ENCODE peak calls at places on chromosomes 4 and X, in six cellular contexts. One of them, this sample, is unnamed.

GRCh38 chrX:71910526-71911022 is at the start of gene NHSL2:
- DNase-seq in CD8-positive, alpha-beta T cell: no peak
- DNase-seq in GM23338: peak
- DNase-seq in GM10248: peak
- DNase-seq in bronchial epithelial cell: no peak
- DNase-seq in lower lobe of right lung: peak
- DNase-seq in this sample: no peak

GRCh38 chrX:143437439-143437838 is 79.8 kb downstream of the SPANXN3 start:
- DNase-seq in lower lobe of right lung: no peak
- DNase-seq in GM10248: no peak
- DNase-seq in bronchial epithelial cell: no peak
- DNase-seq in GM23338: peak
- DNase-seq in CD8-positive, alpha-beta T cell: no peak
- DNase-seq in this sample: peak

GRCh38 chr4:184775854-184776555 is 42.1 kb upstream of the CENPU start:
- DNase-seq in GM10248: no peak
- DNase-seq in GM23338: no peak
- DNase-seq in bronchial epithelial cell: no peak
- DNase-seq in lower lobe of right lung: no peak
- DNase-seq in CD8-positive, alpha-beta T cell: no peak
- DNase-seq in this sample: no peak

GRCh38 chrX:6718766-6719165 is 183.8 kb upstream of the VCX3A start:
- DNase-seq in lower lobe of right lung: no peak
- DNase-seq in bronchial epithelial cell: no peak
- DNase-seq in GM23338: no peak
- DNase-seq in CD8-positive, alpha-beta T cell: no peak
- DNase-seq in GM10248: no peak
- DNase-seq in this sample: no peak

GRCh38 chr4:145154573-145154972 is 25.8 kb downstream of the OTUD4 start:
- DNase-seq in CD8-positive, alpha-beta T cell: no peak
- DNase-seq in GM23338: peak
- DNase-seq in lower lobe of right lung: no peak
- DNase-seq in bronchial epithelial cell: no peak
- DNase-seq in GM10248: peak
- DNase-seq in this sample: peak

GRCh38 chr4:139786494-139787354 is 121.1 kb downstream of the MGST2 start:
- DNase-seq in bronchial epithelial cell: no peak
- DNase-seq in lower lobe of right lung: no peak
- DNase-seq in GM23338: no peak
- DNase-seq in GM10248: peak
- DNase-seq in CD8-positive, alpha-beta T cell: no peak
- DNase-seq in this sample: no peak

GRCh38 chr4:164408831-164409230 is 345.1 kb upstream of the SMIM31 start:
- DNase-seq in CD8-positive, alpha-beta T cell: no peak
- DNase-seq in lower lobe of right lung: no peak
- DNase-seq in bronchial epithelial cell: peak
- DNase-seq in GM23338: no peak
- DNase-seq in GM10248: no peak
- DNase-seq in this sample: no peak

GRCh38 chr4:184459413-184459812 is 14.9 kb downstream of the IRF2 start:
- DNase-seq in bronchial epithelial cell: peak
- DNase-seq in GM23338: no peak
- DNase-seq in GM10248: no peak
- DNase-seq in CD8-positive, alpha-beta T cell: no peak
- DNase-seq in lower lobe of right lung: no peak
- DNase-seq in this sample: peak

GRCh38 chrX:104255465-104255864 is 732 bp upstream of the ESX1 start:
- DNase-seq in GM10248: no peak
- DNase-seq in lower lobe of right lung: no peak
- DNase-seq in CD8-positive, alpha-beta T cell: no peak
- DNase-seq in GM23338: no peak
- DNase-seq in bronchial epithelial cell: no peak
- DNase-seq in this sample: no peak

GRCh38 chrX:71154196-71154595 is 9.6 kb downstream of the NLGN3 start:
- DNase-seq in bronchial epithelial cell: no peak
- DNase-seq in lower lobe of right lung: no peak
- DNase-seq in GM23338: no peak
- DNase-seq in GM10248: no peak
- DNase-seq in CD8-positive, alpha-beta T cell: no peak
- DNase-seq in this sample: no peak

GRCh38 chr4:10173039-10173753 is 56.6 kb upstream of the WDR1 start:
- DNase-seq in GM23338: no peak
- DNase-seq in lower lobe of right lung: no peak
- DNase-seq in CD8-positive, alpha-beta T cell: no peak
- DNase-seq in bronchial epithelial cell: peak
- DNase-seq in GM10248: no peak
- DNase-seq in this sample: peak

GRCh38 chrX:40152706-40153334 is 55.1 kb upstream of the BCOR start:
- DNase-seq in bronchial epithelial cell: no peak
- DNase-seq in lower lobe of right lung: peak
- DNase-seq in GM10248: peak
- DNase-seq in GM23338: peak
- DNase-seq in CD8-positive, alpha-beta T cell: no peak
- DNase-seq in this sample: no peak

GRCh38 chr4:17066972-17067371 is 168.5 kb upstream of the LDB2 start:
- DNase-seq in GM10248: no peak
- DNase-seq in bronchial epithelial cell: peak
- DNase-seq in CD8-positive, alpha-beta T cell: no peak
- DNase-seq in GM23338: no peak
- DNase-seq in lower lobe of right lung: no peak
- DNase-seq in this sample: peak

GRCh38 chr4:76780781-76781697 is 116.9 kb downstream of the SOWAHB start:
- DNase-seq in GM23338: no peak
- DNase-seq in GM10248: no peak
- DNase-seq in bronchial epithelial cell: no peak
- DNase-seq in CD8-positive, alpha-beta T cell: no peak
- DNase-seq in lower lobe of right lung: no peak
- DNase-seq in this sample: peak

GRCh38 chr4:995311-996026 is 2.3 kb upstream of the SLC26A1 start:
- DNase-seq in bronchial epithelial cell: no peak
- DNase-seq in lower lobe of right lung: no peak
- DNase-seq in GM10248: no peak
- DNase-seq in CD8-positive, alpha-beta T cell: no peak
- DNase-seq in GM23338: no peak
- DNase-seq in this sample: no peak

GRCh38 chrX:64206556-64207162 is 1.2 kb upstream of the AMER1 start:
- DNase-seq in GM10248: no peak
- DNase-seq in CD8-positive, alpha-beta T cell: no peak
- DNase-seq in GM23338: no peak
- DNase-seq in bronchial epithelial cell: peak
- DNase-seq in lower lobe of right lung: peak
- DNase-seq in this sample: no peak

GRCh38 chr4:64713256-64713840 is 304.1 kb upstream of the TECRL start:
- DNase-seq in CD8-positive, alpha-beta T cell: no peak
- DNase-seq in lower lobe of right lung: no peak
- DNase-seq in bronchial epithelial cell: peak
- DNase-seq in GM10248: peak
- DNase-seq in GM23338: peak
- DNase-seq in this sample: peak

GRCh38 chr4:180827193-180827592 is 1416.0 kb upstream of the TENM3 start:
- DNase-seq in CD8-positive, alpha-beta T cell: no peak
- DNase-seq in GM23338: peak
- DNase-seq in GM10248: no peak
- DNase-seq in bronchial epithelial cell: no peak
- DNase-seq in lower lobe of right lung: no peak
- DNase-seq in this sample: peak

GRCh38 chrX:42097491-42097890 is 174.1 kb upstream of the CASK start:
- DNase-seq in CD8-positive, alpha-beta T cell: no peak
- DNase-seq in lower lobe of right lung: no peak
- DNase-seq in bronchial epithelial cell: no peak
- DNase-seq in GM23338: no peak
- DNase-seq in GM10248: no peak
- DNase-seq in this sample: no peak

GRCh38 chr4:142226014-142226413 is 589.6 kb downstream of the IL15 start:
- DNase-seq in GM10248: no peak
- DNase-seq in bronchial epithelial cell: no peak
- DNase-seq in lower lobe of right lung: no peak
- DNase-seq in GM23338: no peak
- DNase-seq in CD8-positive, alpha-beta T cell: no peak
- DNase-seq in this sample: no peak

GRCh38 chrX:130825509-130825908 is 77.5 kb downstream of the ENOX2 start:
- DNase-seq in GM10248: no peak
- DNase-seq in GM23338: no peak
- DNase-seq in lower lobe of right lung: no peak
- DNase-seq in CD8-positive, alpha-beta T cell: no peak
- DNase-seq in bronchial epithelial cell: no peak
- DNase-seq in this sample: no peak

GRCh38 chr4:134627386-134627785 is 425.8 kb upstream of the PABPC4L start:
- DNase-seq in CD8-positive, alpha-beta T cell: no peak
- DNase-seq in bronchial epithelial cell: no peak
- DNase-seq in GM23338: no peak
- DNase-seq in lower lobe of right lung: no peak
- DNase-seq in GM10248: no peak
- DNase-seq in this sample: no peak

GRCh38 chrX:41265615-41266014 is 68.3 kb upstream of the DDX3X start:
- DNase-seq in bronchial epithelial cell: no peak
- DNase-seq in GM10248: no peak
- DNase-seq in lower lobe of right lung: no peak
- DNase-seq in GM23338: no peak
- DNase-seq in CD8-positive, alpha-beta T cell: peak
- DNase-seq in this sample: no peak

GRCh38 chr4:101643201-101643600 is 147.3 kb upstream of the BANK1 start:
- DNase-seq in GM23338: peak
- DNase-seq in GM10248: no peak
- DNase-seq in lower lobe of right lung: no peak
- DNase-seq in bronchial epithelial cell: peak
- DNase-seq in CD8-positive, alpha-beta T cell: no peak
- DNase-seq in this sample: peak

GRCh38 chrX:41512394-41512793 is 65.3 kb downstream of the NYX start:
- DNase-seq in GM23338: no peak
- DNase-seq in GM10248: peak
- DNase-seq in bronchial epithelial cell: no peak
- DNase-seq in lower lobe of right lung: no peak
- DNase-seq in CD8-positive, alpha-beta T cell: no peak
- DNase-seq in this sample: no peak

GRCh38 chr4:93243262-93243661 is 585.3 kb upstream of the ATOH1 start:
- DNase-seq in GM10248: no peak
- DNase-seq in GM23338: no peak
- DNase-seq in lower lobe of right lung: no peak
- DNase-seq in bronchial epithelial cell: no peak
- DNase-seq in CD8-positive, alpha-beta T cell: no peak
- DNase-seq in this sample: no peak

GRCh38 chr4:40908702-40909362 is 159.1 kb downstream of the NSUN7 start:
- DNase-seq in GM23338: peak
- DNase-seq in lower lobe of right lung: peak
- DNase-seq in GM10248: peak
- DNase-seq in bronchial epithelial cell: peak
- DNase-seq in CD8-positive, alpha-beta T cell: peak
- DNase-seq in this sample: peak

GRCh38 chr4:147693202-147693601 is 9.2 kb upstream of the PRMT9 start:
- DNase-seq in bronchial epithelial cell: no peak
- DNase-seq in CD8-positive, alpha-beta T cell: no peak
- DNase-seq in GM23338: no peak
- DNase-seq in GM10248: no peak
- DNase-seq in lower lobe of right lung: no peak
- DNase-seq in this sample: no peak

GRCh38 chrX:129577473-129577872 is 37.4 kb downstream of the OCRL start:
- DNase-seq in GM10248: no peak
- DNase-seq in GM23338: no peak
- DNase-seq in CD8-positive, alpha-beta T cell: no peak
- DNase-seq in lower lobe of right lung: no peak
- DNase-seq in bronchial epithelial cell: peak
- DNase-seq in this sample: peak

GRCh38 chr4:174983128-174983750 is 65.1 kb downstream of the ADAM29 start:
- DNase-seq in GM23338: no peak
- DNase-seq in GM10248: no peak
- DNase-seq in bronchial epithelial cell: no peak
- DNase-seq in lower lobe of right lung: no peak
- DNase-seq in CD8-positive, alpha-beta T cell: no peak
- DNase-seq in this sample: no peak

DNA sequence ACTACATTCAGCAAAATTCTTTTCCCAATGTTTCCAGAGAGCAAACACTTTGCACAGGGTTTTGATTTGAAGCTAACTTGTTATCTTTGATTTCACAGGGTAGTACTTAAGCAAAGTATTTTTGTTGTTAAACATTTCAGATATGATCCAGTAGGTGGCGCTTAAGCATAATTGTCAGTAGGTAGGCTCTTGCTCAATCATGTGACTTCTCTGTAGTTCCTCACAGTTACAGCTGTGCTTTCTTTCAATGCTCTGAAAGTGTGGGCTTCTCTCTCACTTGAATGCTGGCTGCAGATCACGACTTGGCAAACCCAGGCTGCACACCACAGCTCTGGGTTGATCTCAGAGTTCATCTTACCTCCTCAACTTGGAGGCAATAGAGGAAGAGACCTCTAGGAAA is 1016.5 kb downstream of the SH3BGRL start:
- DNase-seq in GM23338: peak
- DNase-seq in bronchial epithelial cell: peak
- DNase-seq in GM10248: peak
- DNase-seq in CD8-positive, alpha-beta T cell: no peak
- DNase-seq in lower lobe of right lung: no peak
- DNase-seq in this sample: peak
- TF ChIP-seq CTCF in GM23338: peak
- TF ChIP-seq CTCF in bronchial epithelial cell: peak
- TF ChIP-seq CTCF in GM10248: peak
- TF ChIP-seq CTCF in CD8-positive, alpha-beta T cell: no peak
- TF ChIP-seq CTCF in lower lobe of right lung: peak
- TF ChIP-seq CTCF in this sample: peak

GRCh38 chrX:15838017-15838416 is 16.6 kb downstream of the AP1S2 start:
- DNase-seq in bronchial epithelial cell: no peak
- DNase-seq in GM10248: no peak
- DNase-seq in CD8-positive, alpha-beta T cell: no peak
- DNase-seq in GM23338: peak
- DNase-seq in lower lobe of right lung: no peak
- DNase-seq in this sample: peak
- TF ChIP-seq CTCF in bronchial epithelial cell: no peak
- TF ChIP-seq CTCF in GM10248: no peak
- TF ChIP-seq CTCF in CD8-positive, alpha-beta T cell: peak
- TF ChIP-seq CTCF in GM23338: peak
- TF ChIP-seq CTCF in lower lobe of right lung: no peak
- TF ChIP-seq CTCF in this sample: peak

DNA sequence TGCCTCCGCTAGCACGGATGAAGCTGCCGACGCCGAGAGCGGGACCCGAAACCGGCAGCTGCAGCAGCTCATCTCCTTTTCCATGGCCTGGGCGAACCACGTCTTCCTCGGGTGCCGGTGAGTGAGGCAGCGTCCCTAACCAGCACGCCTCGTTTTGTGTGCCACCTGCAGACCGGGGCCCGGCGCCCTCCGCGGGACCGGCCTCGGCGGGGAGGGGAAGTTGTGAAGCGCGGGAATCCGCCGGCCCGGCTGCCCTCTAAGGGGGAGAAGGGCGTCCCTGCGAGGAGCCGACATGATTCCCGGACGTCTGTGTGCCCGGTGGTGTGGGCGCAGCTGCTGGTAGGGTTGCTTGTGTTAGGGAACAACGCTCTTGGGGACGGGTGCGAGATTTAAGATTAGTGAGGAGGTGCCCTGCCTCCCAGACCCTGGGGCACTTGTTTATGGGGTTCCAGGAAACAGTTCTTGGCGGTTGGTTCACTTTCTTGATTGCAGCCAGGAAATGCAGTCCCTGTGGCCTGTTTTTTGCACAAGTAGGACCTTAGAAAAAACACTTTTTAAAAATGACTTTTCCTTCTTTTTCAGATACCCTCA is 612 bp downstream of the CDKN2AIP start:
- DNase-seq in GM23338: peak
- DNase-seq in CD8-positive, alpha-beta T cell: no peak
- DNase-seq in lower lobe of right lung: peak
- DNase-seq in bronchial epithelial cell: peak
- DNase-seq in GM10248: no peak
- DNase-seq in this sample: no peak
- TF ChIP-seq CTCF in GM23338: no peak
- TF ChIP-seq CTCF in CD8-positive, alpha-beta T cell: no peak
- TF ChIP-seq CTCF in lower lobe of right lung: no peak
- TF ChIP-seq CTCF in bronchial epithelial cell: no peak
- TF ChIP-seq CTCF in GM10248: no peak
- TF ChIP-seq CTCF in this sample: no peak

GRCh38 chr4:110514889-110515479 is 39.0 kb downstream of the ENPEP start:
- DNase-seq in CD8-positive, alpha-beta T cell: no peak
- DNase-seq in GM10248: peak
- DNase-seq in GM23338: peak
- DNase-seq in bronchial epithelial cell: peak
- DNase-seq in lower lobe of right lung: no peak
- DNase-seq in this sample: peak
- TF ChIP-seq CTCF in CD8-positive, alpha-beta T cell: peak
- TF ChIP-seq CTCF in GM10248: peak
- TF ChIP-seq CTCF in GM23338: no peak
- TF ChIP-seq CTCF in bronchial epithelial cell: peak
- TF ChIP-seq CTCF in lower lobe of right lung: peak
- TF ChIP-seq CTCF in this sample: peak

This sample was measured in MCF 10A.